ENCODE peak calls at places on chromosomes 12 and 14, in six cellular contexts. T is tibial nerve, I is SK-N-SH, W is cardiac muscle cell, Y is Peyer's patch, M is right cardiac atrium. N is an unnamed sample. For H3K27me3, the result is how much of the 10 kb centered on the place peaks cover.

GRCh38 chr12:7373226-7373625 is 69.4 kb downstream of the ACSM4 start:
- DNase-seq in M (no peak), Y (no peak), I (no peak), W (peak), T (no peak), N (no peak)

GRCh38 chr12:38269897-38270296 is 46.7 kb upstream of the ALG10B start:
- DNase-seq in M (no peak), Y (no peak), T (no peak), I (no peak), W (no peak), N (no peak)

GRCh38 chr14:24259282-24260025 is 3.5 kb downstream of the TGM1 start:
- DNase-seq in M (no peak), T (no peak), Y (no peak), W (no peak), I (no peak), N (no peak)

GRCh38 chr14:69692542-69693053 is 74.3 kb upstream of the SRSF5 start:
- DNase-seq in W (no peak), Y (no peak), M (no peak), T (no peak), I (no peak), N (no peak)

GRCh38 chr12:53991077-53991460 is 6.1 kb downstream of the HOXC10 start:
- DNase-seq in Y (no peak), M (no peak), T (no peak), I (no peak), W (no peak), N (no peak)

GRCh38 chr12:62484234-62484633 is 17.6 kb downstream of the MON2 start:
- DNase-seq in T (no peak), I (no peak), M (no peak), W (no peak), Y (no peak), N (no peak)

GRCh38 chr12:95116773-95117172 is 43.4 kb upstream of the NR2C1 start:
- DNase-seq in Y (no peak), T (no peak), I (no peak), M (no peak), W (no peak), N (no peak)

GRCh38 chr14:57066887-57067513 is 201.7 kb downstream of the EXOC5 start:
- DNase-seq in I (peak), Y (peak), T (no peak), W (peak), M (peak), N (peak)

GRCh38 chr12:12441891-12442461 is 85.1 kb downstream of the BORCS5 start:
- DNase-seq in T (no peak), I (no peak), M (no peak), Y (peak), W (peak), N (peak)

GRCh38 chr12:4900327-4900726 is 9.4 kb upstream of the KCNA1 start:
- DNase-seq in T (no peak), Y (no peak), W (no peak), M (no peak), I (no peak), N (no peak)

GRCh38 chr12:104516821-104517220 is 60.1 kb downstream of the CHST11 start:
- DNase-seq in T (no peak), Y (no peak), M (no peak), I (no peak), W (no peak), N (no peak)

GRCh38 chr12:14928946-14929345 is 9.4 kb downstream of the ERP27 start:
- DNase-seq in Y (no peak), I (no peak), W (no peak), M (no peak), T (no peak), N (no peak)

GRCh38 chr14:60647081-60647836 is 2.0 kb downstream of the SIX1 start:
- DNase-seq in T (no peak), W (no peak), Y (no peak), M (no peak), I (no peak), N (no peak)

GRCh38 chr14:99329711-99330315 is 57.8 kb upstream of the BCL11B start:
- DNase-seq in T (no peak), W (no peak), Y (peak), I (no peak), M (no peak), N (no peak)

GRCh38 chr12:91804533-91804932 is 341.1 kb downstream of the BTG1 start:
- DNase-seq in I (no peak), T (no peak), Y (no peak), M (no peak), W (no peak), N (no peak)

GRCh38 chr14:72613196-72613974 is 280.5 kb downstream of the DPF3 start:
- DNase-seq in Y (peak), W (peak), I (peak), M (peak), T (peak), N (no peak)

GRCh38 chr12:69052613-69053408 is 119.8 kb upstream of the CPM start:
- DNase-seq in W (no peak), T (no peak), Y (no peak), I (no peak), M (no peak), N (no peak)

GRCh38 chr14:34169561-34169960 is 218.7 kb upstream of the EGLN3 start:
- DNase-seq in M (no peak), W (no peak), T (no peak), I (no peak), Y (no peak), N (no peak)

GRCh38 chr14:63287661-63288483 is 30.9 kb downstream of the GPHB5 start:
- DNase-seq in I (no peak), W (no peak), M (no peak), T (no peak), Y (no peak), N (no peak)

GRCh38 chr12:94690199-94690695 is 39.9 kb upstream of the TMCC3 start:
- DNase-seq in Y (no peak), T (no peak), I (no peak), W (no peak), M (no peak), N (no peak)

DNA sequence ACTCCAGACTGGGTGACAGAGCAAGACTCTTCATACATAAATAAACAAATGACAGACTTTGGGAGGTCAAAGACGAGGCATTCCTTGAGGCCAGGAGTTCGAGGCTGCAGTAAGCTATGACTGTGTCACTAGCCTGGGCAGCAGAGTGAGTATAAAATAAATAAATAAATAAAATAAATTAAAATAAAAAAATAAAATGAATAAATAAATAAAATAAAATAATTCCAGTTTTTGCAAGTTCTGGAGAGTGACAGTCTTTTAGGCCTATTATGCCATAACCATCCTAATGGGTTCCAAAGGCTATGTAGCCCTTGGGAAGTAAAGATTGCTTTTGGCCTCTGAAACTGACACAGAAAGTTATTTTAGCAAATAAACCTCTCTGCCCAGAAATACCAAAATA is 16.5 kb upstream of the NRDE2 start:
- DNase-seq in T (no peak), I (no peak), Y (no peak), W (no peak), M (no peak), N (no peak)
- H3K27me3 ChIP-seq in T (under half), I (under half), Y (under half), W (under half), M (under half), N (under half)

GRCh38 chr12:6122211-6122610 is 2.3 kb downstream of the VWF start:
- DNase-seq in T (no peak), I (no peak), W (no peak), M (no peak), Y (peak), N (no peak)
- H3K4me3 ChIP-seq in T (peak), I (no peak), W (no peak), M (peak), Y (peak), N (no peak)

DNA sequence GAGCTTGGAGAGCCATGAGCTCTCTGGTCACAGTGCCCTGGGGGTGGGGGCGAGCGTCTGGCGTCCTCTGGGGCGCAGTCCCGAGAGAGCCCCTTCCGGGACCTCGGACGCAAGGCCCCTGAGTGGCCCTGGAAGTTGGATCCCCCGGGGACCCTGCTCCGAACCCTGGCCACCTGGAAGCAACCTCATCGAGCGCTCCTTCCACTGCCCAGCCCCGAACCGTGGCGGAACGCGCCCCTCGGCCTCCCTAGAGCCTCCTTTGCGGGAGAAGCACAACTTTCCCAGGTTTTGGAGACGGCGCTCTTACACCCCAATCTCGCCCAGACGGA is 1.2 kb downstream of the NOS1 start:
- DNase-seq in W (no peak), T (no peak), I (peak), Y (no peak), M (no peak), N (no peak)
- H3K27me3 ChIP-seq in W (half or more), T (under half), I (under half), Y (under half), M (under half), N (under half)

DNA sequence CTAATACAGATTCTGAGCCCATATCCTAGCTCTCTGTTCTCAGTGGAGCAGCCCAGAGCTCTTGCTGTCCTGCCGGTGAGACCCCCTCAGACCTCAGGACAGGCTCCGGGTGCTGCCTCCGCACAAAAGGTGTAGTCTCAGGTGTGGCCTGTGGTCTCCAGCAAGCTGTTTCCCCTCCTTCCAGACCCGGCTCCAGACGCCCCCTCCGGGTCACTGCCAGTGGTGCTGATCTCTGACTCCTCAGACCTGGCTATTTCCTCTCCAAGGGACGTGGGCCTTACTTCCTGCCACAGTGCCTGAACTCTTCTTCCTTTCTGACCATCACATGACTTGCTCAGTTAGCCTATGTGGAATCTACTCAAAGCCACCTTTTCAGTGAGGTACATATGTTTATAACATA is 337.5 kb downstream of the GLT1D1 start:
- DNase-seq in Y (no peak), W (peak), M (no peak), I (no peak), T (no peak), N (no peak)
- H3K4me3 ChIP-seq in Y (no peak), W (no peak), M (no peak), I (no peak), T (no peak), N (no peak)

DNA sequence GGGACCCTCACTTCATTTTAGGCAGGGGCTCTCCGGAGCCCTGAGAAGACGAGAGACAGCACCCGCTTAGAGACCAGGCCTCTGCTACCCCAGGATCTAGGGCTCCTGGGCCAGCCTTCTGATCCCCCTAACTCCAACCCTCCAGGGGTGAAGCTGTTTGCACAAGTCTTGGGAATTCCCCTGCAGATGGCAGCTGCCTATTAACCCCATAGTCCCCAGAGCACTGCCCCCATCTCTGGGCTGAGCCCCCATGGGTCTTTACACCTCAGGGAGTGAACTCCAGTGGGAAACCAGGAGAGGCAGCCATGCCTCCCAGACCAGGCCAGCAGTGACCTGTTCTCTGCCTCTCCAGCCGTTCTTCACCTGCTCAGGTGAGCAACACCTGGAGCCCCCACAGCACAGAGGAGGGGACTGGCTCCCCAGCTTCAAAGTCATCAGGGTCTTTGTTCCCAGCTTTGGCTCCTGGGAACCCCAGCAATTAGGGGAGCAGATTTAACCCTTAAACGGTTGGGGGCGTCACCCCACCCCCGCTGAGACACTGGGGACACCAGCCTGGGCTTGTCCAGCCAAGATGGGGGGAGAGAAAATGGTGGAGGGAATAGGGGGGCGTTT is 2.3 kb downstream of the WNT10B start:
- DNase-seq in M (no peak), T (no peak), W (no peak), I (peak), Y (no peak), N (no peak)
- H3K27me3 ChIP-seq in M (under half), T (half or more), W (half or more), I (under half), Y (under half), N (under half)

DNA sequence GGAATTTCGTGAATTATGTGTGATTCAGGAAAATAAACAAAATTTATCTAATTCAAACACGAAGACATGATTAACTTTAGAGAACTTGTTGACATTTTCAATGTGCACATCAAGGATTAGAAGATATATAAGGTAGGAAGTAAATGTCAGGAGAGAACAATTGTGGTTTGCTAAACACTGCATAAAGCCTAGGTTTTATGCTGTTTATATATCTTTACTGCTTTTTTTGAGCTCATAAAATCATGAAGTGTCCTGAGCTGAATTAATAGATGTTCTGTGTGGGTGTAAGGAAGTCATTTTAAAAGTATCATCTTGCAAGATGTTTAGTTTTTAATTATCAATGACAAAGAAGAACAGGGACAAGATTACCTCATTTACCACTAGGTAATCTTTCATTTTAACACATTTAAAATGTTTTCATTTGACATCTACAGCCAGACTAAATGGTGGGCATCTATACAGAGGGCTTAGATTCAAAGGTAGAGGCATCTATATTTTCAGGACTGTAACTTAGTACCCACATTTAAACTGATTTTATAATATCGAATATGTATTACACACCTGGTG is 382.8 kb downstream of the ADAMTS20 start:
- DNase-seq in M (no peak), I (no peak), Y (no peak), W (no peak), T (no peak), N (no peak)
- H3K4me3 ChIP-seq in M (no peak), I (no peak), Y (no peak), W (no peak), T (no peak), N (no peak)

DNA sequence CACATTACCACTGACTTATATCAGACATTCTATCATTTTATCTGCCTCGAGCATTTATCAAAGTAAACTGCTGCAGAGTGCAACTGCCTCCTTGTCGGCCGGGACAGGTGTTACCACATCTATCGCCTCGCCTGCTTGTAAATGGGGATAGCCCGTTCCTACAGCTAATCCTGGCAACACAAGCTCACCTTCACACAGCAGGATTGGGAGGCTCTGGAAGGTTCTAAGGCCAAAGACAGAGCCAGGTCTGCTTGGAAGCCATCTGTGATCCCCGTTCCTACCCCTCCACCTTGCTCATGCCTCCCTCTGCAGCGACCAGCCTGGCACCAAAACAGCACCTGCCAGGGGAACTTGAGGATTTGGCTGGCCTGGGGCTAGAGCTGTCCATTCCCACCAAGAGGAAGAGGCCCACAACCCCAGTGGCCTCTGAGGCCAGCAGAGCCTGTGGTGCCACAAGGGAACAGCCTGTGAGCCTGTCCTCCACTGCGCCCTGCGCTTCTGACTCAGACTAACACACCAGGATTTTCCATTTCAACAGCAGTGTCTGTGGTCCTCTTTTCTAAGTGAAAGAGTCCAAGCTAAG is 114.8 kb upstream of the DIO3 start:
- DNase-seq in T (no peak), W (no peak), M (no peak), Y (no peak), I (no peak), N (no peak)
- H3K27me3 ChIP-seq in T (under half), W (under half), M (under half), Y (under half), I (under half), N (under half)

DNA sequence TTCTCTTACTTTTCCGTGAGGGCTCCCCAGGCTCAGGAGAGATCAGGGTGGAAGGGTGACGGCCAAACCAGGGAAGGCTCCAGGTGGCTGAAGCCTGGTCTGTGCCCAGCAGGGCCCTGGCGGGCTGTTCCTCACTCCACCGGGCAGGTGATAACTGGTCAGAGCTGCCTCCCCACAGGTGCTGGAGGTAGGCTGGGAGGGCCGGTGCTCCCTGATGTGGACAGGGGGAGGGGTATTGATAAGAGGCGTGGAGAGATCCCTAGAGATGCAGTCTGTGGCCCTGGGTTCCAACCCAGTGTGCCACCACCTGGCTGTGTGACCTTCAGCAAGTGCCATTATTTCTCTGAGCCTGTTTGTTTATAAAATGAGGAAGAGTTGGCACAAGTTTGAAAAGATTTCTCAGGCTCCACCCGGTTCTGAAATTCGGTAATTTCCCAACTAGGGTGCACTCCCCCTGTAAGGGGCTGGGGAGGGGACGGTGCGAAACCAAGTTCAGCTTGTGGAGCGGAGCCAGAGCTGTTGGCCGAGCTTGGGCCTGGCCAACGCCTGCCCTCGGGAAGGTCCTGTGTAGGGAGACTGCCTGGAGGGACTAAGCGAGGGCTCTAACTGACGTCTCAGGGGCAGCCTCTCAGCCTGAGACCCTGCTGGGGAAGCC is 999 bp upstream of the NR4A1 start:
- DNase-seq in I (no peak), Y (no peak), T (no peak), M (peak), W (no peak), N (no peak)
- H3K4me3 ChIP-seq in I (peak), Y (peak), T (peak), M (peak), W (peak), N (peak)

DNA sequence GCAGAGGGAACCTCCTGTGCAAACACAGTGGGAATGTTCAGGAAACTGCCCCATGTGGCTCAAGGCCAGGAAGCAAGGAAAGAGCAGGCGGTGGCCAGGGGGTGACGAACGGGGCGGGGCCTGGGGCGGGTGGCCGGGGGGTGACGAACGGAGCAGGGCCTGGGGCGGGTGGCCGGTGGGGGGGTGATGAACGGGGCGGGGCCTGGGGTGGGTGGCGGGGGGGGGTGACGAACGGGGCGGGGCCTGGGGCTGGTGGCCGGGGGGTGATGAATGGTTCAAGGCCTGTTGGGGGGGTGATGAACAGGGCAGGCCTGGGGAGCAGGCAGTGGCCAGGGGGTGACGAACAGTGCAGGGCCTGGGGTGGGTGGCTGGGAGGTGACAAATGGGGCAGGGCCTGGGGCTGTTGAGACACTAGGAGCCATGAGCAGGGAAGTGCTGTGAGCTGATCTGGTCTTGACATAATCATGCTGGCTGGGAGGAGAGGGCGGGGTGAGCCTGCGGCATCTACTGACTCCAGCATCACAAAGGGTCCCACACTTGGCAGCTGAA is 62.7 kb upstream of the FBRSL1 start:
- DNase-seq in T (no peak), M (peak), Y (no peak), W (no peak), I (no peak), N (no peak)
- H3K27me3 ChIP-seq in T (under half), M (under half), Y (under half), W (half or more), I (under half), N (under half)

N was measured in GM06990.